ENCODE peak calls at places on chromosome 1, in six cellular contexts. X is H1, H is GM12878, K is GM12892, N is K562, W is HepG2. Q is an unnamed sample.

GRCh38 chr1:215833936-215834729 is 267.0 kb downstream of the KCTD3 start:
- DNase-seq in X (no peak), H (no peak), K (no peak), N (no peak), W (no peak), Q (no peak)

GRCh38 chr1:117436528-117436927 is 69.3 kb downstream of the MAN1A2 start:
- DNase-seq in X (no peak), H (no peak), K (no peak), N (no peak), W (no peak), Q (no peak)

GRCh38 chr1:225879521-225880209 is 2.5 kb downstream of the TMEM63A start:
- DNase-seq in X (no peak), H (no peak), K (no peak), N (peak; percentile 34), W (peak; percentile 21), Q (no peak)

GRCh38 chr1:191671236-191671635 is 487.0 kb upstream of the RGS18 start:
- DNase-seq in X (no peak), H (no peak), K (no peak), N (no peak), W (no peak), Q (no peak)

GRCh38 chr1:178864326-178864725 is 6.6 kb downstream of the ANGPTL1 start:
- DNase-seq in X (no peak), H (no peak), K (no peak), N (no peak), W (no peak), Q (no peak)

GRCh38 chr1:121586369-121587229 is 401.8 kb downstream of the SRGAP2C start:
- DNase-seq in X (peak; percentile 61), H (no peak), K (no peak), N (no peak), W (peak; percentile 97), Q (no peak)

GRCh38 chr1:168320805-168321577 is 40.3 kb downstream of the TBX19 start:
- DNase-seq in X (no peak), H (no peak), K (no peak), N (peak; percentile 73), W (peak; percentile 23), Q (no peak)

GRCh38 chr1:204286841-204287387 is 72.8 kb downstream of the PLEKHA6 start:
- DNase-seq in X (no peak), H (no peak), K (no peak), N (no peak), W (no peak), Q (no peak)

GRCh38 chr1:29786195-29786594 is 549.9 kb downstream of the PTPRU start:
- DNase-seq in X (no peak), H (no peak), K (no peak), N (no peak), W (no peak), Q (no peak)

GRCh38 chr1:241627453-241628329 is 12.5 kb downstream of the CHML start:
- DNase-seq in X (no peak), H (peak; percentile 35), K (no peak), N (peak; percentile 49), W (peak; percentile 60), Q (no peak)

GRCh38 chr1:29236993-29237905 is 927 bp downstream of the PTPRU start:
- DNase-seq in X (peak; percentile 58), H (no peak), K (no peak), N (no peak), W (peak; percentile 34), Q (no peak)

GRCh38 chr1:156816561-156817328 is at the start of gene SH2D2A:
- DNase-seq in X (no peak), H (peak; percentile 71), K (peak; percentile 67), N (peak; percentile 88), W (no peak), Q (peak; percentile 78)

GRCh38 chr1:231139659-231140650 is 21.9 kb upstream of the TRIM67 start:
- DNase-seq in X (no peak), H (no peak), K (no peak), N (no peak), W (peak; percentile 16), Q (no peak)

GRCh38 chr1:41724248-41724647 is 194.5 kb downstream of the HIVEP3 start:
- DNase-seq in X (no peak), H (no peak), K (no peak), N (no peak), W (no peak), Q (no peak)

GRCh38 chr1:162854245-162854860 is 6.6 kb downstream of the CCDC190 start:
- DNase-seq in X (no peak), H (no peak), K (peak; percentile 10), N (peak; percentile 70), W (peak; percentile 59), Q (peak; percentile 19)

GRCh38 chr1:56433056-56433577 is 146.2 kb downstream of the PLPP3 start:
- DNase-seq in X (no peak), H (peak; percentile 7), K (no peak), N (no peak), W (no peak), Q (no peak)

GRCh38 chr1:56434025-56434424 is 145.3 kb downstream of the PLPP3 start:
- DNase-seq in X (no peak), H (no peak), K (no peak), N (no peak), W (peak; percentile 45), Q (no peak)

GRCh38 chr1:56430141-56430839 is 149.1 kb downstream of the PLPP3 start:
- DNase-seq in X (no peak), H (no peak), K (no peak), N (no peak), W (no peak), Q (no peak)

GRCh38 chr1:56434659-56435202 is 144.6 kb downstream of the PLPP3 start:
- DNase-seq in X (no peak), H (no peak), K (no peak), N (no peak), W (no peak), Q (no peak)

GRCh38 chr1:56432561-56432971 is 146.8 kb downstream of the PLPP3 start:
- DNase-seq in X (no peak), H (no peak), K (no peak), N (no peak), W (no peak), Q (no peak)
- TF ChIP-seq POLR2A in X (no peak), H (no peak), K (no peak), N (no peak), W (no peak), Q (no peak)

GRCh38 chr1:212257157-212257556 is 28.1 kb upstream of the PPP2R5A start:
- DNase-seq in X (no peak), H (no peak), K (no peak), N (no peak), W (no peak), Q (no peak)

GRCh38 chr1:212256404-212256803 is 28.8 kb upstream of the PPP2R5A start:
- DNase-seq in X (no peak), H (no peak), K (peak; percentile 25), N (no peak), W (no peak), Q (no peak)

GRCh38 chr1:212259693-212260480 is 25.3 kb upstream of the PPP2R5A start:
- DNase-seq in X (no peak), H (no peak), K (no peak), N (no peak), W (no peak), Q (no peak)

GRCh38 chr1:212254853-212255363 is 30.3 kb upstream of the PPP2R5A start:
- DNase-seq in X (no peak), H (no peak), K (no peak), N (no peak), W (peak; percentile 98), Q (no peak)

GRCh38 chr1:212255705-212256307 is 29.4 kb upstream of the PPP2R5A start:
- DNase-seq in X (no peak), H (no peak), K (no peak), N (no peak), W (peak; percentile 87), Q (no peak)
- TF ChIP-seq TAF1 in X (no peak), H (no peak), K (no peak), N (no peak), W (no peak), Q (no peak)

GRCh38 chr1:108194051-108194450 is 6.1 kb downstream of the SLC25A24 start:
- DNase-seq in X (no peak), H (no peak), K (no peak), N (no peak), W (no peak), Q (no peak)

GRCh38 chr1:108199231-108199657 is 899 bp downstream of the SLC25A24 start:
- DNase-seq in X (no peak), H (no peak), K (no peak), N (peak; percentile 40), W (peak; percentile 20), Q (no peak)

GRCh38 chr1:108200627-108201106 is 524 bp upstream of the SLC25A24 start:
- DNase-seq in X (no peak), H (no peak), K (no peak), N (peak; percentile 60), W (peak; percentile 2), Q (no peak)

GRCh38 chr1:108201682-108202081 is 1.5 kb upstream of the SLC25A24 start:
- DNase-seq in X (no peak), H (no peak), K (no peak), N (no peak), W (no peak), Q (no peak)

DNA sequence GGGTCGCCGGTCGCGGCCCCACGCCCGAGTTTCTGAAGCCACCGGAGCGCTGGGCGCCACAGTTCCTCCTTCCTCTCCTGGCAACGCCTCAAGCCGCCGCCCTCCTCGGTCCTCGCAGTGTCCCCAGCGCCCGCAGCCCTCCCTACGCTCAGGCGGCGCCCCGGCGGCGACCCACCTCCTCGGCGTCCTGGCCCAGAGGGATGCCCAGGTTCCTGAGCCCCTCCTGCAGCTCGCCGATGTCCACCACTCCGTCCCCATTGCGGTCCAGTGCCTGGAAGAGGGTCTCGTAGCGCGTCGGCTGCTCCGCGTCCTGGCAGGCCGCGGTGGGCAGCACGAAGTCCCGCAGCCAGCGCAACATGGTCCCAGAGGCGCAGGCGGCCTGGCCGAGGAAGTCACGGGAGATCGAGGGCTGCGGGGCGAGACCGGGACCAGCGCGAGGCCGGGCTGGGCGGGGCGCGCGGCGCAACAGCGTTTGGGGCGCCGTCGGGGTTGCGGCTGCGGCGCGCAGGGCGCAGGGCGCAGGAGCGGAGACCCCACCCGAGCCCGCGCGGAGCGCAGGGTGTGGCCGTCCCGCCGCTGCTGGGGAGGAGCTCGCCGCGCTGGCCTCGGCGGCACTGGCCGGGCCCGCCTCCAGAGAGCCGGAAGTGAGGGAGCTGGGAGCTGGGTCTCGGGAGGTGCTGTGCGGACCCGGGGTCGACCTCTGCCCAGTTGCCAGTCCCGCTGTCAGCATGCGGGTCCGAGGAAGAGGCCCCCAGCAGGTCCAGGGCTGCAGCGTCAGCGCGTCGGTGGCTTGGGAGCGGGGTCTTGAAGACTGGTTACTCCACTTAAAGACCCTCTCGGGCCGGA is at the start of gene SLC25A24:
- DNase-seq in X (peak; percentile 83), H (no peak), K (peak; percentile 37), N (peak; percentile 92), W (peak; percentile 47), Q (peak; percentile 33)
- TF ChIP-seq POLR2A in X (peak; percentile 51), H (peak; percentile 58), K (no peak), N (peak; percentile 77), W (peak; percentile 46), Q (no peak)

DNA sequence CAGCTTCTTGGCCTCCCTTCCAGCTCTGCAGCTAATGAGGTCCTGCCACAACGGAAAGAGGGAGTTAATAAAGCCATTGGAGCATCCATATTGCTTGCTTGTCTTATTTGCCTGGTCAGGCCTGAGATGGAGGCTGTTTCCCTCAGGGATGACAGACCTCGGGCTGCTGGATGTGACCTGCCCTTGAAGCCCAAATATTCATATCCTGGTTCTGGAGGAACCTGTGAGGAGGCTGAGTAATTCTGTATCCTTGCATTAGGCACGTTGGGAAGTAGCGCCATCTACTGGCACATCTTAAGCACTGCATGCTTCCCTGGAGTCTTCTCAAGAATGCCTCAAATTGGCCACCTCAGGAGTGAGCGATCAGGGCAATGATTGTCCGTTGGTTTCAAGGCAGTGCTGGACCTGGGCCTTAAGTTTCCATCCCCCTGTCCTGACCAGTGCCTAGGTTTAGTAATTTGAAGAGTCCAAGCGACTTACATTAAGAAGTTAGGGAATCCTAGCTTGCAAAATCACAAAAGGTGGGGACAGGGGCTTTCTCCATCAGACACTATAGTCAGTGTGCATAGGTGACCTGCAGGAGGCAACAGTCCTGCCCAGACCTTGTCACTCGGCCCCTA is 13.8 kb upstream of the NASP start:
- DNase-seq in X (peak; percentile 83), H (no peak), K (no peak), N (peak; percentile 79), W (peak; percentile 65), Q (peak; percentile 41)
- TF ChIP-seq TAF1 in X (peak; percentile 13), H (no peak), K (no peak), N (no peak), W (no peak), Q (no peak)

Q was measured in GM12891.